ENCODE peak calls at places on chromosomes 4 and X, in ten cellular contexts. I is occipital lobe; W is activated T-cell treated with anti-CD3 and anti-CD28 coated beads for 24 hours; A is NCI-H1436; C is sigmoid colon; S is CD8-positive, alpha-beta T cell; P is M059J; H is mesothelial cell of epicardium; G is iris pigment epithelial cell; M is NCI-H226. N is an unnamed sample.

GRCh38 chr4:41693629-41694028 is 54.9 kb downstream of the PHOX2B start:
- DNase-seq in P (peak; percentile 40), A (peak; percentile 8), I (no peak), C (no peak), W (no peak), M (no peak), G (peak; percentile 46), H (no peak), S (no peak), N (peak; percentile 31)

GRCh38 chr4:2300431-2300861 is 38.5 kb upstream of the MXD4 start:
- DNase-seq in A (no peak), P (no peak), W (no peak), S (no peak), I (no peak), H (no peak), M (no peak), C (no peak), G (no peak), N (no peak)

GRCh38 chrX:51494409-51494808 is 2.0 kb downstream of the NUDT11 start:
- DNase-seq in G (no peak), A (no peak), C (no peak), S (no peak), P (peak; percentile 6), M (no peak), W (no peak), I (no peak), H (no peak), N (peak; percentile 1)

GRCh38 chr4:183323295-183323694 is 1.1 kb upstream of the CLDN24 start:
- DNase-seq in C (no peak), A (no peak), P (no peak), H (no peak), I (no peak), W (no peak), M (no peak), S (no peak), G (no peak), N (no peak)

GRCh38 chr4:38424171-38424871 is 239.7 kb upstream of the KLF3 start:
- DNase-seq in H (no peak), G (no peak), W (no peak), M (no peak), C (no peak), S (no peak), P (no peak), A (no peak), I (no peak), N (peak; percentile 68)

GRCh38 chr4:129231907-129232626 is 136.1 kb downstream of the C4orf33 start:
- DNase-seq in M (no peak), A (no peak), W (no peak), H (no peak), I (no peak), G (no peak), S (no peak), P (no peak), C (no peak), N (no peak)

GRCh38 chrX:20967725-20968124 is 406.5 kb upstream of the CNKSR2 start:
- DNase-seq in A (peak; percentile 5), I (no peak), C (no peak), W (no peak), G (no peak), M (no peak), S (no peak), P (no peak), H (no peak), N (no peak)

GRCh38 chr4:108168672-108169562 is at the start of gene LEF1:
- DNase-seq in G (peak; percentile 45), A (no peak), W (peak; percentile 67), C (no peak), M (peak; percentile 28), I (no peak), S (peak; percentile 77), P (peak; percentile 59), H (peak; percentile 86), N (peak; percentile 92)

GRCh38 chr4:163556169-163556568 is 61.7 kb downstream of the TMA16 start:
- DNase-seq in W (no peak), G (no peak), H (no peak), M (no peak), A (no peak), S (no peak), C (no peak), P (peak; percentile 13), I (no peak), N (no peak)

GRCh38 chr4:123495530-123495929 is 98.9 kb downstream of the SPRY1 start:
- DNase-seq in W (no peak), M (no peak), C (no peak), I (no peak), S (no peak), P (no peak), G (peak; percentile 60), H (no peak), A (no peak), N (no peak)

GRCh38 chrX:111585337-111585736 is 73.9 kb downstream of the SERTM2 start:
- DNase-seq in C (no peak), I (no peak), H (no peak), W (no peak), P (no peak), A (no peak), S (no peak), G (no peak), M (no peak), N (no peak)

GRCh38 chr4:139540637-139541036 is 15.4 kb downstream of the SETD7 start:
- DNase-seq in G (peak; percentile 36), P (no peak), S (no peak), W (no peak), H (no peak), A (no peak), C (no peak), I (no peak), M (no peak), N (no peak)

GRCh38 chr4:182562350-182562749 is 319.1 kb downstream of the TENM3 start:
- DNase-seq in M (no peak), P (no peak), G (no peak), C (no peak), W (no peak), S (no peak), H (no peak), A (no peak), I (no peak), N (no peak)

GRCh38 chr4:90328558-90328957 is 201.4 kb downstream of the CCSER1 start:
- DNase-seq in S (no peak), M (no peak), A (peak; percentile 15), G (peak; percentile 33), H (peak; percentile 46), C (no peak), P (peak; percentile 83), W (no peak), I (no peak), N (peak; percentile 22)

GRCh38 chr4:104677122-104677521 is 182.4 kb upstream of the CXXC4 start:
- DNase-seq in G (no peak), H (peak; percentile 39), W (no peak), I (no peak), A (peak; percentile 91), C (no peak), M (no peak), P (peak; percentile 22), S (no peak), N (peak; percentile 78)

GRCh38 chrX:16114640-16115039 is 8.7 kb upstream of the GRPR start:
- DNase-seq in H (no peak), P (peak; percentile 84), G (peak; percentile 45), C (no peak), W (no peak), A (no peak), I (no peak), M (no peak), S (no peak), N (no peak)

GRCh38 chr4:177380730-177381287 is 61.4 kb downstream of the AGA start:
- DNase-seq in C (no peak), W (no peak), A (no peak), M (peak; percentile 20), S (no peak), G (no peak), H (no peak), P (peak; percentile 18), I (no peak), N (no peak)

GRCh38 chr4:150789864-150790263 is 207.9 kb downstream of the MAB21L2 start:
- DNase-seq in H (no peak), C (no peak), G (no peak), A (no peak), W (no peak), I (no peak), M (no peak), S (no peak), P (no peak), N (no peak)

GRCh38 chr4:138562544-138562961 is 320.4 kb upstream of the SLC7A11 start:
- DNase-seq in C (no peak), G (peak; percentile 72), S (no peak), P (peak; percentile 40), H (no peak), A (no peak), W (no peak), M (no peak), I (no peak), N (no peak)

GRCh38 chr4:40255722-40256281 is 59.0 kb downstream of the RHOH start:
- DNase-seq in S (no peak), A (no peak), H (no peak), G (peak; percentile 99), I (no peak), M (peak; percentile 86), P (peak; percentile 99), C (no peak), W (no peak), N (no peak)

N was measured in retina.